ENCODE peak calls at places on chromosomes 13 and 19, in nine cellular contexts. D is RWPE2, M is lung, O is WERI-Rb-1, H is astrocyte of the cerebellum, E is tibial nerve, G is upper lobe of right lung, T is tibial artery, R is ascending aorta. K is an unnamed sample.

GRCh38 chr19:48735031-48735615 is 5.3 kb downstream of the RASIP1 start:
- DNase-seq in T (no peak), E (no peak), H (no peak), D (no peak), R (no peak), M (no peak), G (no peak), O (peak), K (no peak)

GRCh38 chr13:108561152-108561551 is 68.3 kb upstream of the MYO16 start:
- DNase-seq in E (no peak), O (no peak), H (no peak), T (no peak), M (no peak), D (no peak), R (no peak), G (no peak), K (no peak)

GRCh38 chr13:38821753-38822551 is 135.1 kb downstream of the FREM2 start:
- DNase-seq in G (no peak), H (no peak), E (no peak), D (no peak), O (no peak), T (no peak), M (no peak), R (no peak), K (no peak)

GRCh38 chr13:43269037-43269476 is 245.7 kb downstream of the DNAJC15 start:
- DNase-seq in E (no peak), D (peak), T (no peak), M (peak), H (peak), O (no peak), R (peak), G (no peak), K (no peak)

GRCh38 chr13:112442483-112443090 is 66.4 kb downstream of the SPACA7 start:
- DNase-seq in M (peak), E (no peak), G (no peak), T (no peak), H (no peak), D (no peak), O (no peak), R (no peak), K (no peak)

GRCh38 chr13:77565635-77566034 is 30.1 kb downstream of the SCEL start:
- DNase-seq in O (no peak), R (no peak), T (no peak), H (peak), M (no peak), E (no peak), G (no peak), D (no peak), K (no peak)

GRCh38 chr13:110759710-110760109 is 46.2 kb downstream of the ING1 start:
- DNase-seq in E (no peak), G (no peak), O (no peak), H (no peak), T (no peak), D (no peak), R (no peak), M (no peak), K (no peak)

GRCh38 chr13:110294146-110294545 is 12.8 kb downstream of the COL4A1 start:
- DNase-seq in H (no peak), E (no peak), G (no peak), M (no peak), R (peak), D (no peak), T (no peak), O (no peak), K (no peak)

GRCh38 chr13:44365008-44365407 is 8.6 kb upstream of the SERP2 start:
- DNase-seq in H (peak), O (no peak), M (no peak), R (no peak), T (no peak), D (no peak), E (no peak), G (no peak), K (no peak)

GRCh38 chr13:32878172-32878571 is 138.1 kb upstream of the KL start:
- DNase-seq in M (peak), O (no peak), E (no peak), G (no peak), R (no peak), H (no peak), D (no peak), T (no peak), K (no peak)

GRCh38 chr19:40312533-40312932 is 27.4 kb upstream of the AKT2 start:
- DNase-seq in E (no peak), H (no peak), G (no peak), T (no peak), R (no peak), M (no peak), D (no peak), O (no peak), K (no peak)

GRCh38 chr13:21901772-21902708 is 231.2 kb downstream of the FGF9 start:
- DNase-seq in D (no peak), R (no peak), T (no peak), O (no peak), G (no peak), M (peak), H (no peak), E (no peak), K (no peak)

GRCh38 chr19:51201712-51202111 is 23.2 kb upstream of the CD33 start:
- DNase-seq in E (no peak), G (no peak), R (no peak), M (no peak), D (no peak), H (no peak), T (no peak), O (no peak), K (no peak)

GRCh38 chr19:40724315-40724714 is 7.4 kb downstream of the ITPKC start:
- DNase-seq in H (no peak), M (no peak), G (no peak), D (no peak), E (no peak), R (no peak), O (no peak), T (no peak), K (no peak)

GRCh38 chr13:28601581-28601980 is 57.3 kb upstream of the POMP start:
- DNase-seq in G (no peak), T (no peak), M (no peak), H (no peak), E (no peak), R (no peak), O (no peak), D (no peak), K (no peak)

GRCh38 chr19:38544569-38545315 is 73.0 kb downstream of the MAP4K1 start:
- DNase-seq in D (no peak), R (no peak), T (no peak), H (peak), E (no peak), G (no peak), M (no peak), O (no peak), K (no peak)

GRCh38 chr13:70237131-70237530 is 128.9 kb upstream of the KLHL1 start:
- DNase-seq in H (no peak), T (no peak), O (no peak), D (no peak), E (no peak), G (no peak), R (no peak), M (no peak), K (no peak)

GRCh38 chr19:39846678-39847486 is 703 bp upstream of the FBL start:
- DNase-seq in M (no peak), R (no peak), D (peak), T (no peak), E (no peak), O (peak), G (no peak), H (no peak), K (no peak)

GRCh38 chr13:96527497-96527896 is 437.6 kb downstream of the HS6ST3 start:
- DNase-seq in G (no peak), M (no peak), O (no peak), D (no peak), R (no peak), H (no peak), E (no peak), T (no peak), K (no peak)

GRCh38 chr13:50509771-50510441 is 333.6 kb downstream of the DLEU7 start:
- DNase-seq in M (no peak), O (no peak), R (no peak), D (no peak), G (no peak), T (no peak), E (no peak), H (no peak), K (no peak)

GRCh38 chr13:100440756-100441421 is 147.7 kb downstream of the GGACT start:
- DNase-seq in R (no peak), T (no peak), H (peak), G (no peak), O (no peak), M (no peak), E (no peak), D (no peak), K (no peak)

GRCh38 chr19:5804516-5805464 is at the start of gene NRTN:
- DNase-seq in O (peak), G (peak), T (no peak), H (no peak), R (no peak), E (no peak), D (no peak), M (no peak), K (no peak)

GRCh38 chr19:12788025-12788681 is 3.1 kb upstream of the JUNB start:
- DNase-seq in T (no peak), O (no peak), H (no peak), G (no peak), D (no peak), E (no peak), R (no peak), M (no peak), K (no peak)

GRCh38 chr19:7857727-7858701 is 16.2 kb downstream of the PRR36 start:
- DNase-seq in T (no peak), H (no peak), G (no peak), O (peak), E (no peak), R (no peak), M (no peak), D (no peak), K (no peak)

GRCh38 chr13:49627831-49628652 is at the start of gene ARL11:
- DNase-seq in D (no peak), O (no peak), H (no peak), T (peak), M (peak), R (peak), G (peak), E (peak), K (peak)

GRCh38 chr19:48244289-48244688 is 11.4 kb downstream of the CARD8 start:
- DNase-seq in R (no peak), G (no peak), D (no peak), T (no peak), E (no peak), O (no peak), H (no peak), M (no peak), K (no peak)

GRCh38 chr13:107518292-107518691 is 697.0 kb downstream of the LIG4 start:
- DNase-seq in R (no peak), M (no peak), H (peak), G (no peak), O (no peak), D (no peak), T (no peak), E (no peak), K (no peak)

GRCh38 chr19:42270346-42271044 is 1.4 kb downstream of the CIC start:
- DNase-seq in O (no peak), D (peak), R (peak), T (peak), M (no peak), G (peak), E (peak), H (no peak), K (peak)

GRCh38 chr19:17796838-17797168 is 1.9 kb downstream of the B3GNT3 start:
- DNase-seq in T (no peak), G (no peak), R (no peak), D (no peak), E (no peak), H (no peak), M (no peak), O (no peak), K (no peak)
- H3K4me3 ChIP-seq in T (no peak), G (no peak), R (no peak), D (no peak), E (no peak), H (no peak), M (no peak), O (no peak), K (no peak)

GRCh38 chr19:58279042-58279924 is 528 bp downstream of the ZNF8 start:
- DNase-seq in T (peak), G (peak), D (peak), H (no peak), O (peak), M (peak), E (peak), R (peak), K (peak)

GRCh38 chr19:58278156-58279041 is at the start of gene ZNF8:
- DNase-seq in G (peak), O (peak), H (peak), R (peak), D (peak), E (peak), M (peak), T (peak), K (peak)

GRCh38 chr19:58279925-58280316 is 1.2 kb downstream of the ZNF8 start:
- DNase-seq in T (no peak), O (no peak), D (no peak), M (no peak), E (no peak), G (no peak), H (no peak), R (no peak), K (no peak)

GRCh38 chr19:58277197-58277596 is 1.6 kb upstream of the ZNF8 start:
- DNase-seq in G (no peak), H (no peak), E (no peak), M (no peak), D (no peak), R (no peak), T (no peak), O (no peak), K (no peak)

GRCh38 chr19:58277748-58278147 is 1.0 kb upstream of the ZNF8 start:
- DNase-seq in R (no peak), O (no peak), T (no peak), M (no peak), D (no peak), H (no peak), G (no peak), E (no peak), K (no peak)
- H3K4me3 ChIP-seq in R (peak), O (peak), T (peak), M (no peak), D (peak), H (peak), G (peak), E (peak), K (peak)

GRCh38 chr13:73061478-73062275 is 2.9 kb downstream of the KLF5 start:
- DNase-seq in H (no peak), T (no peak), D (no peak), E (no peak), R (no peak), O (no peak), M (no peak), G (no peak), K (no peak)
- H3K4me3 ChIP-seq in H (peak), T (no peak), D (peak), E (peak), R (no peak), O (no peak), M (peak), G (peak), K (peak)

DNA sequence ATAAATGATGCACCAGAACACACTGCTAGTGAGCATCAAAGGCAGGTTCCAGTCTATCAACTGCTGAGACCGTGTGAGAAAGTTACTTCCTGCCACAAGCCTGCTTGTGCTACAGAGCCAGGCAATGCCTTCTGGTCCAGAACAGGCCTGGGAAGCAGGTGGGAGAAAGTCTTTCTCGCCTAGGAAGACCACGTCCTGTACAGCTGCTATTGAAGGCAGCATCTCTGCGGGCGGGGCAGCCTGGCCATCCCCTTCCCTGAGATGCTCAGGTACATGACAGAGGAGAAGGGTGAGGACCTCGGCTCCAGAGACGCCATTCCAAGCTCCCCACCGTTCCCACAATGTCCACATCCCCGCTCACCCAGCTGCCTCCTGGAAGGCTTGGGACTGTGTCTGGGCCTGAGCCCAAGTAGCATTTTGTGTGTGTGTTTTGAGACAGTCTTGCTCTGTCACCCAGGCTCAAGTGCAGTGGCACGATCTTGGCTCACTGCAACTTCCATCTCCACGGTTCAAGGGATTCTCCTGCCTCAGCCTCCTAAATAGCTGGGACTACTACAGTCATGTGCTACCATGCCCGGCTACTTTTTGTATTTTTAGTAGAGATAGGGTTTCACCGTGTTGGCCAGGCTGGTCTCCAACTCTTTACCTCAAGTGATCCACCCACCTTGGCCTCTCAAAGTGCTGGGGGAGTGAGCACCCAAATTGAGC is 3.4 kb downstream of the RFX1 start:
- DNase-seq in D (no peak), H (no peak), E (no peak), M (no peak), T (no peak), G (no peak), R (no peak), O (no peak), K (no peak)
- H3K4me3 ChIP-seq in D (no peak), H (no peak), E (no peak), M (no peak), T (no peak), G (no peak), R (no peak), O (no peak), K (no peak)

DNA sequence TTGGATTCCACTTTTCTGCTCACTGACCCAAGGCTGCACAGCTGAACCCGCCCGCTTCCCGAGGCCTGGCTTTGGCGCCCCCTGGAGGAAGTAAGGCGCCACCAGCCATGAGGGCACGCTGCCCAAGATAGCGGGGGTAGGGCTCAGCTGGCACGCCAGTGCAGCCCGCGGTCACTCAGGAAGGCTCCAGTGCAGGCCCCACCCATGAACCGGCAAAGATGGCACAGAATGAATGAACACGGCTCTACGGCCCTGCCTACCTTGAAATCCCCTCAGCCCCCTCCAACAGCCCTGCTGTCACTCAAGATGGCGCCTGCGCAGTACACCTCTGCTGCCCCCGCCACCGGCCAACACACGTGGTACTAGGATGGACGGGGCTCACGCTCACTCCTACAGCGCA is 3.0 kb downstream of the PEG3 start:
- DNase-seq in E (peak), D (no peak), H (no peak), O (peak), T (peak), G (peak), R (peak), M (peak), K (peak)
- H3K4me3 ChIP-seq in E (peak), D (peak), H (peak), O (peak), T (peak), G (peak), R (peak), M (peak), K (peak)